ENCODE peak calls at places on chromosomes 11 and 22, in four cellular contexts. B is HCT116, S is ovary, G is A549. X is an unnamed sample.

GRCh38 chr11:72758690-72759389 is 6.6 kb upstream of the ARAP1 start:
- DNase-seq in S (peak), B (no peak), G (no peak), X (no peak)

GRCh38 chr22:45008853-45009751 is 703 bp downstream of the PHF21B start:
- DNase-seq in G (peak), S (peak), B (no peak), X (no peak)

GRCh38 chr11:83363280-83363679 is 77.1 kb upstream of the CCDC90B start:
- DNase-seq in S (no peak), G (no peak), B (no peak), X (no peak)

GRCh38 chr22:25085930-25086901 is 113.4 kb upstream of the CRYBB3 start:
- DNase-seq in B (no peak), S (peak), G (peak), X (no peak)

GRCh38 chr22:44497218-44497903 is 672 bp downstream of the RTL6 start:
- DNase-seq in B (no peak), G (no peak), S (peak), X (no peak)

GRCh38 chr11:83764643-83765042 is 478.5 kb upstream of the CCDC90B start:
- DNase-seq in B (no peak), S (no peak), G (no peak), X (no peak)

GRCh38 chr22:47327241-47327640 is 564.8 kb downstream of the TBC1D22A start:
- DNase-seq in G (no peak), B (no peak), S (no peak), X (no peak)

GRCh38 chr22:45096256-45096907 is 67.3 kb upstream of the NUP50 start:
- DNase-seq in B (peak), S (peak), G (peak), X (peak)

DNA sequence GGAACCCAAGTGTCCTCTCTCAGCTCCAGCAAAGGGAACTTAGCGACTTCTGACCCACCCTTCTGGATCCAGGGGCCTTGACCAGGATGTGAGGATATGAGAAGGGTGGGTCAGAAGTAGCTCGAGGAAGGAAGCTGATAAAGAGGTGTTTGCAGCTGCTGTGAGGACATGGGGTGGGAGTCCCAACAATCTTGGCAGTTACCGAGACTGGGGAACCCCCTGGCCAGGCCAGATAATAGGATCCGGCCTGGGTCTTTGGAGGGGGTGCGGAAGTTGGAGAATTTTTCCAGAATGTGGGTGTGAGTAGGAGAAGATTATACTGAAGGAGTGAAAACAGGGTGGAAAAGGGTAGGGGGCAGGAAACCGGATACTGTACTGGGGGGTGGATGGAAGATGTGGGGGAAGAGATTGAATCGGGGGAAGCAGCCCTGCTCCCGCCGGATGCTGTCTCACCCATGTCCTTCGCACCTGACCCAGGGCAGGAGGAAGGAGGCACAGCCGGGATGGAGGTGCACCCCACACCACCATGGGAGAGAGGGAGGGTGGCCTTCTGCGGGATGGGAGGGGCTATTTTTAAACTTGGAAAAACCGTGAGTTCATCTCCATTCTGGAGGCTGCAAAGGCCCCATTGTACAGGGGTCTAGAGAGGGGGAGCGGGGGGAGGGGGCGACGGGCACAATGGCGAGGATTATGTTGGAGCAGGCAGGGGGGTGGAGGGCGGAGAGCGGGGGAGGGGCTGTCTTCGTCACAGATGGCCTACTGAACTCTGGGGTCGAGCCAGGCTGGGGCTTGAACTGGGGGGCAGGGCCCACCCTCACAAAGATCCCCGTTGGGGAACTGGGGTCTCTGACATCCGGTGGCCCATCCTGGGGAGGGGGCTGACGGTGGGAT is 3.0 kb upstream of the MCAM start:
- DNase-seq in G (no peak), S (peak), B (no peak), X (no peak)
- TF ChIP-seq POLR2A in G (no peak), S (no peak), B (no peak), X (no peak)

DNA sequence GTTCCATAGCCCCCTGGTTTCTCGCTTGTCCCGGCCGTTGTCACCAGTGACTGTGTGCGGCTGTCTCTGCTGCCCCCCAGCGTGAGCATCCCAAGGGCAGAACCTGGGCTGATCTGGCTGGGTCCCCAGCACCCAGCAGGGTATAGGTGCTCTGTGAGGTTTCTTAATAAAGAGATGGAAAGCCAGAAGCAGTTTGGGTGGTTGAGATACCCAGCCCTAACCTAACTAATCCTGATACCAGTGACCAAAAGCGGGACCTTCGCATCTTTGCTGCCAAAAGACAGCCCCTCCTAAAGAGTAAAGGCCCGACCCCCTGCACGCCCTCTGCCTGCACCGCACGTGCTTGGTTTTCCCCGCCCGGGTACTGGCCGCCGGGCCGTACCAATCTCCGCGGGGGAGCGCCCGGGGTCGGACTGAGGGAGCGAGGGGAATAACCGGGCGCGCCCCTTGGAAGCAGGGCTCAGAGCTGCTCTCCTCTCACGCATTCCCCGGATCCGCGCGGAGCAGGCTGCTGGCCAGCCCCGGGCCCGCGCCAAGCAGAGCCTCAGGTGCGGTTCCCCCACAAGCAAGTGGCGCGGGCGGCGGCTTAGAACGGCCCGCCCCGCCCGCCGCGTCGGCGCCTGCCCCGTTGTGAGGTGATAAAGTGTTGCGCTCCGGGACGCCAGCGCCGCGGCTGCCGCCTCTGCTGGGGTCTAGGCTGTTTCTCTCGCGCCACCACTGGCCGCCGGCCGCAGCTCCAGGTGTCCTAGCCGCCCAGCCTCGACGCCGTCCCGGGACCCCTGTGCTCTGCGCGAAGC is at the start of gene DGAT2:
- DNase-seq in B (peak), G (peak), S (peak), X (peak)
- TF ChIP-seq POLR2A in B (no peak), G (no peak), S (no peak), X (peak)

GRCh38 chr11:9314291-9315077 is at the start of gene TMEM41B:
- DNase-seq in S (peak), G (peak), B (peak), X (peak)
- TF ChIP-seq POLR2A in S (peak), G (peak), B (peak), X (peak)

DNA sequence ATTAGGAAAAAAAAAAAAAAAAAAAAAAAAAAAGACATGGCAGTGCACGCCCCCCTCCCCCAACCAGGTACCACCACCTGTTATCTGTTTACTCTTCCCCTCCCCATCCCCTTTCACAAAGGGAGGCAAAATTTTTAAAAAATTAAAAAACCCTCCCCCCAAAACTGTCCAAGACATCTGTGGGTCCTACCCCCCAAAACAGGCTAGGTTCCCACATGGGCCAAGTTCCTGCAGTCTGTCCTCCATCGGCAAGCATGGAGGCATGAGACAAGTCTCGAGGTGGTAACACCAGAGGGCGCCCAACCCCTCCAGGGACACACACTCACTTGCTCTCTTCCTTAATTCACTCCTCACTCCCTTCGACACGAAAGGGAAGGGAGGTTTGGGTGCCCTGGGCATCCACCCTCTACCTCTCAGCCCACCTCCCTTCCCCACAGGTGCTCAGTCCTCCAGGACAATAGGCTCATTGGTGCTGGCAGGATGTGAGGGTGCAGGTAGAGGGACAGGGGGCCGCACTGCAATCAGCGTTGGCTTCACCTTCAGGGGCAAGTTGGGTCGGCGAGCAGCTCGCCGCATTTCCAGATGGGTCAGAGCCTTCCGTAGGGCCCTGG is 2.2 kb upstream of the TUT1 start:
- DNase-seq in S (peak), B (no peak), G (peak), X (peak)
- TF ChIP-seq POLR2A in S (no peak), B (no peak), G (no peak), X (no peak)

DNA sequence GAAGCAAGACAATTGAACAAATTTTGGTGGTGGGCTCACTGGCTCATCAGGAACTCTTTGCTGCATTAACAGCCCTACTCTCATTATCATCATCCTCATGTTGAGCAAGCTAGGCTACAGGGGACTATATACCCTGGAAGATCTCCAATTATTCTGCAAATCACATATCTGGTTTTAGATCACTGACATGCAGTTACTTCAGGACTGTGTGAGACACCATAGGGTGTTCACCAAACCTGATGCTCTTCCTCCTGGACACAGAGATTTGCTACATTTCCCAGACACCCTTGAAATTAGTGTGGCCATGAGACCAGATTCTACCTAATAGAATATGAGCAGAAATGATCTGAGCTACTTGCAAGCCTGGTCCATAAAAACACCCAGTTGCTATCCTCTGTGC is 23.0 kb upstream of the ME3 start:
- DNase-seq in S (no peak), B (no peak), G (no peak), X (no peak)
- TF ChIP-seq POLR2A in S (no peak), B (no peak), G (no peak), X (no peak)

GRCh38 chr11:64183890-64184289 is 2.1 kb upstream of the STIP1 start:
- DNase-seq in G (no peak), B (no peak), S (no peak), X (no peak)

GRCh38 chr11:64181506-64182411 is 4.2 kb upstream of the STIP1 start:
- DNase-seq in G (peak), B (peak), S (peak), X (peak)

GRCh38 chr11:64180871-64181270 is 5.1 kb upstream of the STIP1 start:
- DNase-seq in S (no peak), B (no peak), G (no peak), X (no peak)

GRCh38 chr11:64186205-64187165 is 514 bp downstream of the STIP1 start:
- DNase-seq in G (no peak), B (no peak), S (no peak), X (no peak)

GRCh38 chr11:64185323-64186204 is at the start of gene STIP1:
- DNase-seq in G (peak), S (peak), B (peak), X (peak)
- TF ChIP-seq POLR2A in G (peak), S (peak), B (peak), X (peak)

DNA sequence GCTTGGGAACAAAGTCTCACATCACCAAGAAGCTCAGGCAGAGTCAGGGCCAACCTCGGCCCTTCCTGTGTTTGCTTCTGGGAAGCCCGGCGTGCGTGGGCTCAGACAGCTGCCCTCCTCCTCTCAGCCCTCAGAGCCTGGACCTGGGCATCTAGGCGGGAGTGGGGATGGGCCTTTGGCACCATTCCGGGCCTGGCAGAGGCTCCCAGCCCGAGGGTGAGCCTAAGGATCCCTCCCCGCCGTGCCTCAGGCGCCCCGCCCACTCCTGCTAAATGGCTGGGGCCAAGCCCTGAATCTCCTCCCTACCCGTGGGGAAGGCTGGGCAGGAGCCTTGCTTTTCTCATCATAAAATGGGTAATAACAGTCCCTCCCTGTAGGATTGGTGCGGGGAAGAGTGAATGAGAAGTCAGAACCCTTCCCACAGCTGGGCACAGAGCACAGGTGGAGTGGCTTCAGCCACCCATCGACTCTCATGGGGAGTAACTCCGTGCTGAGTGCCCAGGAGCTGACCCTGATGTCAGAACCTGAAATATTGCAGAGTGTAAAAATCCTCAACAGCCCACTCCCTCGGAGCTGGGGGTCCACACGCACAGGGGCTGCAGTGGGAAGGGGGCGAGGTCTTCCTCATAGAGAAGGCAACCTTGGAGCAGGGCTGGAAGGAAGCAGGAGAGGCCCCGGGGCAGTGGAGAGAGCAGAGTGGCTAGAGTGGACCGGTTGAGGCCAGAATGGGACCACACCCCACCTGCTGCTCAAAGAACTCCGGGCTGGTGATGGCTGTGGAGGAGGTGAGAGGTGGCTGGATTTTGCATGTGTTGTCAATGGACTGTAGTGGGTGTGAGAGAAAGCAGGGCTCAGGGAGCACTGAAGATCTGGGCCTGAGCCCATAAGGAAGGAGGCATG is 18.8 kb upstream of the CDKN1C start:
- DNase-seq in S (no peak), G (peak), B (no peak), X (no peak)
- TF ChIP-seq POLR2A in S (no peak), G (no peak), B (no peak), X (no peak)

GRCh38 chr11:118918128-118918685 is 7.5 kb downstream of the BCL9L start:
- DNase-seq in S (peak), B (no peak), G (peak), X (no peak)
- TF ChIP-seq POLR2A in S (peak), B (no peak), G (peak), X (no peak)

GRCh38 chr11:77249427-77249826 is 52.1 kb downstream of the GDPD4 start:
- DNase-seq in G (no peak), B (peak), S (no peak), X (no peak)

GRCh38 chr11:77253690-77254089 is 47.8 kb downstream of the GDPD4 start:
- DNase-seq in B (no peak), G (no peak), S (no peak), X (no peak)

GRCh38 chr11:77252555-77253270 is 48.8 kb downstream of the GDPD4 start:
- DNase-seq in G (no peak), B (no peak), S (no peak), X (no peak)

GRCh38 chr11:77250881-77251640 is 50.4 kb downstream of the GDPD4 start:
- DNase-seq in S (no peak), B (no peak), G (no peak), X (no peak)
- TF ChIP-seq POLR2A in S (no peak), B (no peak), G (no peak), X (no peak)